ENCODE peak calls at places on chromosomes 3 and 15, in eight cellular contexts. U is HepG2; J is transverse colon; B is CD8-positive, alpha-beta memory T cell; R is heart left ventricle; S is OCI-LY7; L is esophagus squamous epithelium; H is ovary. X is an unnamed sample.

GRCh38 chr3:16533928-16534913 is 20.7 kb upstream of the RFTN1 start:
- DNase-seq in U (no peak), R (no peak), S (no peak), B (no peak), H (no peak), J (no peak), L (no peak), X (no peak)

GRCh38 chr15:78950906-78951840 is 6.3 kb upstream of the CTSH start:
- DNase-seq in B (no peak), H (no peak), U (peak; percentile 61), L (no peak), R (no peak), S (peak; percentile 47), J (no peak), X (no peak)

GRCh38 chr3:38235466-38235865 is 30.1 kb upstream of the SLC22A13 start:
- DNase-seq in U (no peak), B (no peak), H (no peak), S (no peak), L (no peak), R (no peak), J (no peak), X (no peak)

GRCh38 chr3:196954832-196955231 is 12.5 kb upstream of the NCBP2 start:
- DNase-seq in R (no peak), S (no peak), B (no peak), U (no peak), L (no peak), H (no peak), J (no peak), X (no peak)

GRCh38 chr3:195889843-195890407 is 18.4 kb downstream of the TNK2 start:
- DNase-seq in R (no peak), L (no peak), U (no peak), J (no peak), S (no peak), B (no peak), H (no peak), X (no peak)

GRCh38 chr3:169246158-169246557 is 417.4 kb downstream of the MECOM start:
- DNase-seq in U (no peak), B (no peak), L (no peak), H (no peak), J (no peak), R (no peak), S (no peak), X (no peak)

GRCh38 chr15:83064859-83065258 is 2.2 kb downstream of the BTBD1 start:
- DNase-seq in R (no peak), B (no peak), L (no peak), H (no peak), J (no peak), U (no peak), S (no peak), X (no peak)

GRCh38 chr15:42723068-42723467 is 13.9 kb downstream of the CDAN1 start:
- DNase-seq in H (no peak), U (peak; percentile 15), J (no peak), R (no peak), S (no peak), L (no peak), B (no peak), X (no peak)

GRCh38 chr15:73826711-73827243 is 46.6 kb upstream of the TBC1D21 start:
- DNase-seq in U (no peak), H (no peak), R (no peak), B (no peak), L (no peak), S (no peak), J (no peak), X (no peak)

GRCh38 chr3:58434990-58435389 is 1.4 kb upstream of the PDHB start:
- DNase-seq in H (no peak), B (no peak), J (no peak), S (no peak), L (no peak), R (no peak), U (peak; percentile 6), X (peak; percentile 82)

GRCh38 chr15:83471307-83471866 is 24.2 kb downstream of the SH3GL3 start:
- DNase-seq in H (no peak), R (no peak), S (no peak), J (no peak), U (no peak), L (no peak), B (no peak), X (no peak)

GRCh38 chr3:169060037-169060436 is 603.5 kb downstream of the MECOM start:
- DNase-seq in L (no peak), J (no peak), S (no peak), B (no peak), U (no peak), R (no peak), H (no peak), X (no peak)

GRCh38 chr15:66833372-66833771 is 131.3 kb downstream of the SMAD6 start:
- DNase-seq in S (peak; percentile 92), U (no peak), H (no peak), J (no peak), R (no peak), L (no peak), B (no peak), X (no peak)

DNA sequence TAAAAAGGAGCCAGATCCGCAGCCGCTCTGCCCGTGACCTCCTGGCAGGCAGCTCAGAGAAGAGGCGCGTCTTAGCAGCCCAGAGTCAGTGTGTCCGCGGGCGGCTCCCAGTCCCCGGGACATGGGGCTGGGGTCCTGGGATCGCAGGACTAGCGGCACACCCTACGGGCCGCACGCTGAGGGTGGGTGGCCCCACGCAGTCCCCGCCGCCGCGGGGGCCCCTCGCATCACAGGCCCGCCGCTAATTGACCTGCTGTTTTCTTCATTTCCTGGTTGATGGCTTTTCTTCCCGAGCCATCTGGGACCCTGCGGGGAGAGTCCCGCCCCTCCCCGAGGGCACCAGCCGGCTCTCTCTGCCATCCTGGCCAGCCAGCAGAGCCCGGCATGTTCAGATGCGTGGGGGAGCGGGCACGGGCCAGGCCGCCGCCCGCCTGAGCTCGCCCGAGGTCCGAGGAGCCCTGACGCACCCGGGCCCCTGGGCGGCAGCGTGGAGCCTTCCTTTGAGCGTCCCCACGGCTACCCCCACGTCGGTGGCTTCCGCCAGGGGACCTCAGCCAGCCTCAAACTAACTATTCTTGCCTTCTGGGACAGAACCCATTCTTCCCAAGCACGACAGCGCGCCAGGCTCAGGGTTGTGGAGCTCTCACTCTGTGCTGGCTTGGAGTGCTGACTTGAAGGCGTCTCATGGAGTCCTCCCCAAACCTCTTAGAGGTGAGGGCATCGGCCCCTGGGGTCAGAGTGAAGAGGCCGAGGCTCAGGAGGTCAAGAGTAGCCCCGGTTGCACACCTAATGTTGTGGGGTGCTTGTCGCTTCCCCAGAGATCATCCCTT is 34.6 kb upstream of the CACNA2D3 start:
- DNase-seq in B (no peak), J (no peak), L (no peak), H (no peak), S (no peak), R (no peak), U (no peak), X (peak; percentile 9)
- H3K4me3 ChIP-seq in B (no peak overlapping the region), J (no peak overlapping the region), L (peak overlapping the region; percentile 46), H (no peak overlapping the region), S (no peak overlapping the region), R (peak overlapping the region; percentile 36), U (no peak overlapping the region), X (peak overlapping the region; percentile 3)

DNA sequence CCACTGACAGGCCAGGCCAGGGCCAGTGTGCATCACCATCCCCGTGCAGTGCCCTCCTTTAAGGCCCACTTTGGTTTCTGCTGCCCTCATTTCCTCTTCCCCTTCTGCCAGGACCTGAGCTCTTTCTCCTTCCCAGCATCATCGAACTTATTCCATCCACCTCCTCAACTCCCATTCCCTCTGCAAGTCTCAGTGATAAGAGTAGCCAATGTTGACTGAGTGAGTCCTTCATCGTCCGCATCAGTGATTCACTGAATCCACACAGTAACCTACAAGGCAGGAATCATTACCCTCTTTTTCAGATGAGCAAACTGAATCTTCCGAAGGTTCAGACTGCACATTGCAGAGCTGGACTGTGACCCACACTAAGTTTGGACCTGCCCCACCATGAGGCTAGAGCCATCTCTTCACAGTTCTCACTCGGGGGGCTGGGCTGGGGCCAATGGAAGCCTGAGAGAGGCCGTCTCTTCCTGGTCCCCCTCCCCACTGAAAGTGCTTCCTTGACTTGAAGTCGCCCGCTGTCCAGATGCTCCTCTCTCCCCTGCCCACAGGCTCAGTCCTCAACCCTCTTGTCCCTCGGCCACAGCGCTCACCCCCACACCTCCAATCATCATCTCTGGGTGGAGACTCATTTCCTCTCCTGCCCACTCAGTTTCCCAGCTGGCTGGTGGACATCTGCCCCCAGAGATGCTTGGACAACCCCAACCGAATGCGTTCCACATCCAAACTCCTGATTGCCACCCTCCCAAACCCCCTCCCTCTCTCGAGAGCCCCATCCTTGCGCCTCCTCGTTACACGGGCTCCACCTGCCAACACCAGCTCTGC is 15.2 kb upstream of the ANPEP start:
- DNase-seq in J (no peak), H (no peak), S (no peak), B (no peak), R (no peak), U (no peak), L (no peak), X (no peak)
- H3K27ac ChIP-seq in J (no peak overlapping the region), H (no peak overlapping the region), S (no peak overlapping the region), B (no peak overlapping the region), R (no peak overlapping the region), U (no peak overlapping the region), L (no peak overlapping the region), X (peak overlapping the region; percentile 81)

DNA sequence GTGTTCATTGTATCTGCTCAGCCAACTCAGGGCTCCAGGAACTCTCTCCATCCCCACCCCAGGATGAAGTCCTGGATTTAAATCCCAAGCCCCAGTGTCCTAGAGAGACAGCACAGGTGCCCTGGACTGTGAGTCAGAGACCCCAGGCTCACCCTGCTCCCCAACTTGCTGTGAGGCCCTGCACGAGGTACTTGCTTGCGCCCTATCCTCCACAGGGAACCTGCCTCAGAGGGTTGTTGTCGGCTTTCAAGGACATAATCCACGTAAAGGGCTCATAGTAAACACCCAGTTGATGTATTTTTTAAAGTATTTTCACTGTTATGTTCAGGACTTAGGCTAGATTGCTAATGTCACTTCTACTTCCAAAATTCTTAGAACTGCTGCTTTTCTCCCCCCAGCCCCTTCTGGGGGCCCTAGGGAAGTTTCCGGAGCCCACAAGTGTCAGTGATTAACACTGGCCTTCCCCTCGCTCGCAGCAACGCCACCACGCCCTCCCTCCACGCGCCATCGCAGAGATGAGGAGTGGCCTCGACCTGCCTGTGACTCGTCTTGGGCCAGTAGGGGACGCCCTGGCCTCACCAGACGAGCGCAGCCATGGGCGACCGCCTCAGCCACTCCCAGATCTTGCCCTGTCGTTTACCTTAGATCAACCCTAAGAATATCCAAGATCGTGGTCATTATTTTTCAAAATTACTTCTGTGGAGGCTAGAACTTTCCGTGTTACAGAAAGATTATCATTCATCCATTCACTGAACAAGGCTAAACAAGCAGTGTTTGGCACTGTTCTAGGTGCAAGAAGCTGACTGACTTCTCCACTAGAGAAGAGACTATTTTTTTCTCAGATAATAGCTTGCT is 6.0 kb upstream of the SRP14 start:
- DNase-seq in H (peak; percentile 89), R (peak; percentile 88), U (peak; percentile 56), B (peak; percentile 73), J (peak; percentile 94), S (peak; percentile 87), L (peak; percentile 51), X (peak; percentile 85)
- H3K4me1 ChIP-seq in H (peaks cover 11% of the 10 kb centered on the region), R (peaks cover 67% of the 10 kb centered on the region), U (peaks cover 54% of the 10 kb centered on the region), B (peaks cover 57% of the 10 kb centered on the region), J (peaks cover 35% of the 10 kb centered on the region), S (peaks cover 68% of the 10 kb centered on the region), L (peaks cover 60% of the 10 kb centered on the region), X (peaks cover 8% of the 10 kb centered on the region)

GRCh38 chr15:48723964-48724363 is 78.5 kb upstream of the FBN1 start:
- DNase-seq in H (no peak), U (no peak), B (no peak), S (no peak), R (no peak), J (no peak), L (no peak), X (no peak)
- H3K4me3 ChIP-seq in H (no peak overlapping the region), U (no peak overlapping the region), B (no peak overlapping the region), S (no peak overlapping the region), R (no peak overlapping the region), J (no peak overlapping the region), L (no peak overlapping the region), X (no peak overlapping the region)